ENCODE peak calls at places on chromosome 20, in four cellular contexts. C, S, K and E are unnamed samples.

GRCh38 chr20:2693286-2693995 is 861 bp downstream of the EBF4 start:
- DNase-seq in C (no peak), S (no peak), K (no peak), E (peak)

GRCh38 chr20:39849664-39850063 is 839.4 kb downstream of the MAFB start:
- DNase-seq in C (no peak), S (no peak), K (no peak), E (no peak)

GRCh38 chr20:50312682-50313187 is 122.1 kb downstream of the CEBPB start:
- DNase-seq in C (no peak), S (no peak), K (no peak), E (no peak)

GRCh38 chr20:43028470-43028869 is 161.2 kb downstream of the PTPRT start:
- DNase-seq in C (no peak), S (no peak), K (no peak), E (no peak)

GRCh38 chr20:20407891-20408805 is 40.2 kb downstream of the INSM1 start:
- DNase-seq in C (peak), S (no peak), K (no peak), E (peak)

GRCh38 chr20:17910828-17911294 is 57.7 kb downstream of the SNX5 start:
- DNase-seq in C (no peak), S (peak), K (no peak), E (no peak)

GRCh38 chr20:38970302-38970701 is 8.2 kb downstream of the DHX35 start:
- DNase-seq in C (no peak), S (no peak), K (no peak), E (no peak)

GRCh38 chr20:2485662-2486061 is 15.1 kb upstream of the SNRPB start:
- DNase-seq in C (no peak), S (no peak), K (no peak), E (no peak)

GRCh38 chr20:63497946-63498935 is 642 bp downstream of the EEF1A2 start:
- DNase-seq in C (no peak), S (peak), K (no peak), E (no peak)

GRCh38 chr20:18004389-18005031 is 35.7 kb downstream of the MGME1 start:
- DNase-seq in C (peak), S (no peak), K (no peak), E (no peak)

GRCh38 chr20:17628101-17628841 is 53.8 kb downstream of the RRBP1 start:
- DNase-seq in C (no peak), S (no peak), K (no peak), E (no peak)

GRCh38 chr20:32189691-32190607 is 17.6 kb downstream of the PLAGL2 start:
- DNase-seq in C (no peak), S (no peak), K (no peak), E (no peak)

GRCh38 chr20:64116016-64116415 is 8.7 kb upstream of the NPBWR2 start:
- DNase-seq in C (no peak), S (no peak), K (no peak), E (no peak)

GRCh38 chr20:32164984-32165735 is 42.4 kb downstream of the PLAGL2 start:
- DNase-seq in C (no peak), S (no peak), K (no peak), E (no peak)

GRCh38 chr20:37361336-37361735 is 15.4 kb downstream of the SRC start:
- DNase-seq in C (no peak), S (no peak), K (no peak), E (no peak)

GRCh38 chr20:32582659-32583580 is 2.2 kb downstream of the NOL4L start:
- DNase-seq in C (no peak), S (peak), K (no peak), E (peak)

GRCh38 chr20:63045401-63045800 is 38.6 kb upstream of the BHLHE23 start:
- DNase-seq in C (no peak), S (no peak), K (no peak), E (no peak)

GRCh38 chr20:59774204-59774641 is 159.2 kb downstream of the SYCP2 start:
- DNase-seq in C (no peak), S (no peak), K (no peak), E (no peak)

GRCh38 chr20:48945840-48946514 is 24.5 kb downstream of the ARFGEF2 start:
- DNase-seq in C (no peak), S (no peak), K (no peak), E (no peak)

GRCh38 chr20:16929756-16930155 is 181.6 kb downstream of the OTOR start:
- DNase-seq in C (no peak), S (no peak), K (no peak), E (no peak)

GRCh38 chr20:16707674-16708073 is 22.2 kb upstream of the SNRPB2 start:
- DNase-seq in C (no peak), S (no peak), K (no peak), E (no peak)

GRCh38 chr20:59751075-59751711 is 146.9 kb downstream of the PHACTR3 start:
- DNase-seq in C (peak), S (peak), K (peak), E (peak)

GRCh38 chr20:49889943-49890650 is 25.2 kb downstream of the SPATA2 start:
- DNase-seq in C (no peak), S (no peak), K (no peak), E (no peak)

GRCh38 chr20:7195704-7196103 is 428.2 kb downstream of the BMP2 start:
- DNase-seq in C (no peak), S (no peak), K (no peak), E (no peak)

GRCh38 chr20:6122111-6122872 is 538 bp downstream of the FERMT1 start:
- DNase-seq in C (peak), S (no peak), K (no peak), E (no peak)

GRCh38 chr20:24987244-24987643 is 5.3 kb downstream of the APMAP start:
- DNase-seq in C (peak), S (no peak), K (no peak), E (no peak)

GRCh38 chr20:25040438-25040831 is 17.5 kb downstream of the ACSS1 start:
- DNase-seq in C (no peak), S (no peak), K (no peak), E (no peak)

GRCh38 chr20:49699200-49699992 is 14.3 kb downstream of the B4GALT5 start:
- DNase-seq in C (no peak), S (no peak), K (no peak), E (no peak)

GRCh38 chr20:46618316-46619110 is 32.7 kb downstream of the SLC13A3 start:
- DNase-seq in C (no peak), S (no peak), K (no peak), E (no peak)

GRCh38 chr20:49199729-49200293 is 11.7 kb upstream of the STAU1 start:
- DNase-seq in C (no peak), S (no peak), K (no peak), E (no peak)

GRCh38 chr20:49685161-49685601 is 28.5 kb downstream of the B4GALT5 start:
- DNase-seq in C (no peak), S (no peak), K (no peak), E (no peak)

GRCh38 chr20:62596921-62597320 is 45.4 kb upstream of the SLCO4A1 start:
- DNase-seq in C (no peak), S (no peak), K (no peak), E (no peak)

GRCh38 chr20:59948828-59949720 is 8.9 kb downstream of the FAM217B start:
- DNase-seq in C (peak), S (no peak), K (no peak), E (peak)

GRCh38 chr20:38730167-38730988 is 6.1 kb downstream of the SLC32A1 start:
- DNase-seq in C (no peak), S (no peak), K (no peak), E (no peak)

GRCh38 chr20:58851221-58851968 is 693 bp upstream of the GNAS-AS1 start:
- DNase-seq in C (no peak), S (no peak), K (no peak), E (no peak)

GRCh38 chr20:19368351-19368750 is 155.9 kb downstream of the SLC24A3 start:
- DNase-seq in C (no peak), S (no peak), K (no peak), E (no peak)

DNA sequence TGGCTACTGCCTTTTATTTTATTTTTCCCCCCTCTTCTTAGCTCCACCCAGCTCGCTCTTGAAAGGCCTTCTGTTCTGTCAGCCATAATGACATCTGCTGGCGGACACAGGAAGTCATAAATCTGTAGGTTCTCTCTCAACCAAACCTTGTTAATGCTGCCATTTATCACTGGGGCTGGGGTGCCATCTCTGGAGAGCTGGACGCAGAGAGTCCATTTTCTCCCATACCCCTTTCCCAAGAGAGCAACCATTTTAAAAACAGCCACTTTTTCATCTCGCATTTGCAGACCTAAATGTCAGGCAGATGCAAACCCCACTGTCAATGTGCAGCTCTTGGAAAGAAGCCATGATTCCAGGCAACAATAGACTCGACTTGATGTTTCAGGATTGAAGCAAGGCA is 13.0 kb upstream of the TSHZ2 start:
- DNase-seq in C (peak), S (no peak), K (no peak), E (peak)
- TF ChIP-seq TARDBP in C (no peak), S (no peak), K (no peak), E (no peak)

GRCh38 chr20:54263266-54263665 is 55.4 kb downstream of the PFDN4 start:
- DNase-seq in C (no peak), S (no peak), K (no peak), E (no peak)
- TF ChIP-seq TARDBP in C (no peak), S (no peak), K (no peak), E (no peak)

GRCh38 chr20:9981834-9982233 is 53.0 kb upstream of the ANKEF1 start:
- DNase-seq in C (no peak), S (no peak), K (no peak), E (no peak)

GRCh38 chr20:9978395-9979004 is 56.3 kb upstream of the ANKEF1 start:
- DNase-seq in C (peak), S (no peak), K (peak), E (peak)

GRCh38 chr20:9971746-9972145 is 63.0 kb upstream of the ANKEF1 start:
- DNase-seq in C (no peak), S (no peak), K (no peak), E (no peak)

GRCh38 chr20:9974324-9974723 is 60.5 kb upstream of the ANKEF1 start:
- DNase-seq in C (no peak), S (no peak), K (no peak), E (no peak)

GRCh38 chr20:9977629-9978028 is 57.2 kb upstream of the ANKEF1 start:
- DNase-seq in C (peak), S (no peak), K (no peak), E (no peak)
- TF ChIP-seq TARDBP in C (no peak), S (no peak), K (no peak), E (no peak)

GRCh38 chr20:8798505-8798904 is 270.4 kb upstream of the PLCB4 start:
- DNase-seq in C (no peak), S (no peak), K (no peak), E (no peak)
- TF ChIP-seq TARDBP in C (no peak), S (no peak), K (no peak), E (no peak)

GRCh38 chr20:3739926-3740599 is 7.6 kb downstream of the HSPA12B start:
- DNase-seq in C (peak), S (peak), K (no peak), E (no peak)
- TF ChIP-seq TARDBP in C (no peak), S (no peak), K (no peak), E (no peak)

GRCh38 chr20:61117725-61118124 is 134.3 kb upstream of the CDH4 start:
- DNase-seq in C (no peak), S (no peak), K (no peak), E (no peak)
- TF ChIP-seq TARDBP in C (no peak), S (no peak), K (no peak), E (no peak)

GRCh38 chr20:61054411-61054810 is 197.7 kb upstream of the CDH4 start:
- DNase-seq in C (no peak), S (no peak), K (no peak), E (no peak)

GRCh38 chr20:61052195-61052594 is 199.9 kb upstream of the CDH4 start:
- DNase-seq in C (no peak), S (no peak), K (no peak), E (no peak)

GRCh38 chr20:61055130-61055529 is 196.9 kb upstream of the CDH4 start:
- DNase-seq in C (no peak), S (no peak), K (no peak), E (no peak)

GRCh38 chr20:61053487-61054277 is 198.4 kb upstream of the CDH4 start:
- DNase-seq in C (no peak), S (no peak), K (no peak), E (no peak)

DNA sequence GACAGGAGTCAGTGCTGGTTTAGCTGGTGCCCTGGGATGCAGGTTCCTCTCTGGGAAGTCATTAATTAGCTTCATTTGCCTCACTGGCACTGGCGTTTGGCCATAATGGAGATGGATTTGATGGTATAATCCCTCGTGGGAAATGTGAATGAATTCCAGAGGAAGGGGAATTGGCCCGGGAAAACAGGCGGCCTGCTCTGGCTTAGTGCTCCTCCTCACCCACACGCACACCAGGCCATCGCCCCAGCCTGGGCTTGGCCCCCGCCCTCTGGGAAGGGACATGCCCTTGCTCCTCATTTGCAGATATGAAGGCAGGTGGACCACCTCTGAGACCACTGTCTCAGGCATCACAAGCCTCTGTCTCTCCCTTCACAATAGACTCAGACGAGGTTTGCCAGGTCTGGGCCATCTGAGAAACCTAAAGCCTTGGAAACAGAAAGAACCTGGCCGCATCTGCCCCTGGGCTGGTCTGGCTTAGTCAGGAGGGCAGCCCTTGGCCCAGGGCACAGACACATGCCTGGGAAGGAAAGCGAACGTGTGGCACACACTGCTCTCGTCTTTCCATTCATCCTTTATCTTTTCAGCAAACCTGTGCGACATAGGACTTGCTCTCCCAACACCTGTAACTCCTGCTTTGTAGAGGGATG is 199.1 kb upstream of the CDH4 start:
- DNase-seq in C (no peak), S (no peak), K (no peak), E (no peak)
- TF ChIP-seq TARDBP in C (no peak), S (no peak), K (no peak), E (no peak)

GRCh38 chr20:768426-768978 is at the start of gene SLC52A3:
- DNase-seq in C (peak), S (peak), K (no peak), E (peak)
- TF ChIP-seq TARDBP in C (no peak), S (no peak), K (no peak), E (no peak)

GRCh38 chr20:44057698-44058675 is 129.0 kb downstream of the JPH2 start:
- DNase-seq in C (no peak), S (no peak), K (no peak), E (no peak)
- TF ChIP-seq TARDBP in C (no peak), S (no peak), K (no peak), E (no peak)